ENCODE peak calls at places on chromosomes 7 and 10, in eight cellular contexts. One of them, this sample, is unnamed.

GRCh38 chr10:30413996-30414576 is 19.9 kb upstream of the MAP3K8 start:
- DNase-seq in fibroblast of the aortic adventitia: peak; percentile 84
- DNase-seq in aorta: no peak
- DNase-seq in neuronal stem cell: no peak
- DNase-seq in dorsolateral prefrontal cortex: no peak
- DNase-seq in psoas muscle: no peak
- DNase-seq in thoracic aorta: no peak
- DNase-seq in colonic mucosa: peak; percentile 56
- DNase-seq in this sample: no peak

GRCh38 chr7:133822816-133823552 is 304.2 kb upstream of the LRGUK start:
- DNase-seq in aorta: no peak
- DNase-seq in thoracic aorta: no peak
- DNase-seq in psoas muscle: no peak
- DNase-seq in dorsolateral prefrontal cortex: no peak
- DNase-seq in colonic mucosa: no peak
- DNase-seq in fibroblast of the aortic adventitia: no peak
- DNase-seq in neuronal stem cell: no peak
- DNase-seq in this sample: no peak

GRCh38 chr10:45023426-45023825 is 22.7 kb downstream of the ZNF22 start:
- DNase-seq in dorsolateral prefrontal cortex: no peak
- DNase-seq in fibroblast of the aortic adventitia: no peak
- DNase-seq in psoas muscle: no peak
- DNase-seq in neuronal stem cell: no peak
- DNase-seq in aorta: no peak
- DNase-seq in colonic mucosa: no peak
- DNase-seq in thoracic aorta: no peak
- DNase-seq in this sample: no peak

GRCh38 chr10:119637631-119638030 is 13.5 kb upstream of the BAG3 start:
- DNase-seq in dorsolateral prefrontal cortex: no peak
- DNase-seq in psoas muscle: no peak
- DNase-seq in aorta: no peak
- DNase-seq in colonic mucosa: no peak
- DNase-seq in fibroblast of the aortic adventitia: no peak
- DNase-seq in neuronal stem cell: no peak
- DNase-seq in thoracic aorta: no peak
- DNase-seq in this sample: no peak

GRCh38 chr10:15781381-15781960 is 61.7 kb upstream of the ITGA8 start:
- DNase-seq in aorta: no peak
- DNase-seq in dorsolateral prefrontal cortex: no peak
- DNase-seq in thoracic aorta: no peak
- DNase-seq in neuronal stem cell: no peak
- DNase-seq in colonic mucosa: no peak
- DNase-seq in psoas muscle: no peak
- DNase-seq in fibroblast of the aortic adventitia: no peak
- DNase-seq in this sample: no peak

GRCh38 chr10:51007781-51008180 is 66.5 kb upstream of the PRKG1 start:
- DNase-seq in thoracic aorta: no peak
- DNase-seq in fibroblast of the aortic adventitia: peak; percentile 65
- DNase-seq in psoas muscle: no peak
- DNase-seq in aorta: no peak
- DNase-seq in colonic mucosa: no peak
- DNase-seq in dorsolateral prefrontal cortex: no peak
- DNase-seq in neuronal stem cell: no peak
- DNase-seq in this sample: no peak

GRCh38 chr7:3942778-3943177 is 641.7 kb downstream of the SDK1 start:
- DNase-seq in dorsolateral prefrontal cortex: no peak
- DNase-seq in fibroblast of the aortic adventitia: no peak
- DNase-seq in colonic mucosa: no peak
- DNase-seq in thoracic aorta: no peak
- DNase-seq in psoas muscle: no peak
- DNase-seq in aorta: no peak
- DNase-seq in neuronal stem cell: no peak
- DNase-seq in this sample: no peak

GRCh38 chr7:70756789-70757188 is 375.2 kb upstream of the GALNT17 start:
- DNase-seq in colonic mucosa: no peak
- DNase-seq in psoas muscle: no peak
- DNase-seq in fibroblast of the aortic adventitia: no peak
- DNase-seq in dorsolateral prefrontal cortex: no peak
- DNase-seq in aorta: no peak
- DNase-seq in thoracic aorta: no peak
- DNase-seq in neuronal stem cell: no peak
- DNase-seq in this sample: no peak

GRCh38 chr7:33771422-33771821 is 133.9 kb upstream of the BMPER start:
- DNase-seq in fibroblast of the aortic adventitia: peak; percentile 49
- DNase-seq in aorta: no peak
- DNase-seq in neuronal stem cell: no peak
- DNase-seq in dorsolateral prefrontal cortex: no peak
- DNase-seq in thoracic aorta: no peak
- DNase-seq in psoas muscle: no peak
- DNase-seq in colonic mucosa: no peak
- DNase-seq in this sample: no peak

GRCh38 chr10:43135656-43136055 is 2.6 kb upstream of the CSGALNACT2 start:
- DNase-seq in dorsolateral prefrontal cortex: no peak
- DNase-seq in neuronal stem cell: no peak
- DNase-seq in fibroblast of the aortic adventitia: no peak
- DNase-seq in colonic mucosa: no peak
- DNase-seq in thoracic aorta: no peak
- DNase-seq in psoas muscle: no peak
- DNase-seq in aorta: no peak
- DNase-seq in this sample: no peak

GRCh38 chr7:108224387-108224786 is 94.2 kb upstream of the LAMB4 start:
- DNase-seq in colonic mucosa: no peak
- DNase-seq in thoracic aorta: no peak
- DNase-seq in neuronal stem cell: no peak
- DNase-seq in dorsolateral prefrontal cortex: no peak
- DNase-seq in fibroblast of the aortic adventitia: no peak
- DNase-seq in psoas muscle: no peak
- DNase-seq in aorta: no peak
- DNase-seq in this sample: no peak

GRCh38 chr10:132183046-132183445 is 3.7 kb upstream of the DPYSL4 start:
- DNase-seq in dorsolateral prefrontal cortex: no peak
- DNase-seq in aorta: no peak
- DNase-seq in neuronal stem cell: no peak
- DNase-seq in psoas muscle: peak; percentile 48
- DNase-seq in colonic mucosa: no peak
- DNase-seq in fibroblast of the aortic adventitia: no peak
- DNase-seq in thoracic aorta: no peak
- DNase-seq in this sample: no peak

GRCh38 chr7:46352335-46352954 is 431.4 kb upstream of the IGFBP3 start:
- DNase-seq in colonic mucosa: no peak
- DNase-seq in fibroblast of the aortic adventitia: peak; percentile 78
- DNase-seq in dorsolateral prefrontal cortex: no peak
- DNase-seq in neuronal stem cell: peak; percentile 79
- DNase-seq in thoracic aorta: no peak
- DNase-seq in aorta: no peak
- DNase-seq in psoas muscle: no peak
- DNase-seq in this sample: no peak

GRCh38 chr10:118832242-118832651 is 77.5 kb upstream of the CACUL1 start:
- DNase-seq in psoas muscle: peak; percentile 69
- DNase-seq in colonic mucosa: peak; percentile 51
- DNase-seq in neuronal stem cell: no peak
- DNase-seq in dorsolateral prefrontal cortex: peak; percentile 55
- DNase-seq in thoracic aorta: no peak
- DNase-seq in aorta: no peak
- DNase-seq in fibroblast of the aortic adventitia: peak; percentile 22
- DNase-seq in this sample: no peak

GRCh38 chr7:85719981-85720963 is 533.4 kb upstream of the SEMA3D start:
- DNase-seq in colonic mucosa: no peak
- DNase-seq in thoracic aorta: no peak
- DNase-seq in psoas muscle: no peak
- DNase-seq in neuronal stem cell: no peak
- DNase-seq in dorsolateral prefrontal cortex: no peak
- DNase-seq in aorta: no peak
- DNase-seq in fibroblast of the aortic adventitia: peak; percentile 93
- DNase-seq in this sample: no peak

GRCh38 chr10:99329238-99329890 is at the start of gene CNNM1:
- DNase-seq in thoracic aorta: no peak
- DNase-seq in psoas muscle: peak; percentile 54
- DNase-seq in colonic mucosa: peak; percentile 25
- DNase-seq in neuronal stem cell: peak; percentile 20
- DNase-seq in dorsolateral prefrontal cortex: peak; percentile 75
- DNase-seq in aorta: peak; percentile 77
- DNase-seq in fibroblast of the aortic adventitia: no peak
- DNase-seq in this sample: no peak

GRCh38 chr10:5817322-5818047 is 4.3 kb upstream of the GDI2 start:
- DNase-seq in psoas muscle: no peak
- DNase-seq in fibroblast of the aortic adventitia: no peak
- DNase-seq in aorta: no peak
- DNase-seq in neuronal stem cell: no peak
- DNase-seq in dorsolateral prefrontal cortex: no peak
- DNase-seq in colonic mucosa: no peak
- DNase-seq in thoracic aorta: no peak
- DNase-seq in this sample: no peak

GRCh38 chr10:110708776-110709443 is 64.8 kb downstream of the RBM20 start:
- DNase-seq in aorta: no peak
- DNase-seq in fibroblast of the aortic adventitia: no peak
- DNase-seq in thoracic aorta: no peak
- DNase-seq in dorsolateral prefrontal cortex: no peak
- DNase-seq in colonic mucosa: no peak
- DNase-seq in psoas muscle: peak; percentile 68
- DNase-seq in neuronal stem cell: no peak
- DNase-seq in this sample: no peak

GRCh38 chr7:97200043-97200442 is 82.5 kb downstream of the SDHAF3 start:
- DNase-seq in fibroblast of the aortic adventitia: no peak
- DNase-seq in thoracic aorta: no peak
- DNase-seq in aorta: no peak
- DNase-seq in dorsolateral prefrontal cortex: no peak
- DNase-seq in neuronal stem cell: no peak
- DNase-seq in colonic mucosa: no peak
- DNase-seq in psoas muscle: no peak
- DNase-seq in this sample: no peak

GRCh38 chr10:112278871-112279270 is 4.3 kb upstream of the TECTB start:
- DNase-seq in aorta: no peak
- DNase-seq in fibroblast of the aortic adventitia: no peak
- DNase-seq in dorsolateral prefrontal cortex: no peak
- DNase-seq in psoas muscle: no peak
- DNase-seq in thoracic aorta: no peak
- DNase-seq in neuronal stem cell: no peak
- DNase-seq in colonic mucosa: no peak
- DNase-seq in this sample: no peak

GRCh38 chr10:112280205-112280921 is 2.8 kb upstream of the TECTB start:
- DNase-seq in psoas muscle: no peak
- DNase-seq in aorta: no peak
- DNase-seq in colonic mucosa: no peak
- DNase-seq in dorsolateral prefrontal cortex: no peak
- DNase-seq in thoracic aorta: no peak
- DNase-seq in fibroblast of the aortic adventitia: no peak
- DNase-seq in neuronal stem cell: no peak
- DNase-seq in this sample: no peak

GRCh38 chr10:112283100-112283499 is at the start of gene TECTB:
- DNase-seq in psoas muscle: no peak
- DNase-seq in dorsolateral prefrontal cortex: no peak
- DNase-seq in neuronal stem cell: no peak
- DNase-seq in colonic mucosa: no peak
- DNase-seq in aorta: no peak
- DNase-seq in fibroblast of the aortic adventitia: no peak
- DNase-seq in thoracic aorta: no peak
- DNase-seq in this sample: no peak

GRCh38 chr10:112282086-112282485 is 1.1 kb upstream of the TECTB start:
- DNase-seq in thoracic aorta: no peak
- DNase-seq in fibroblast of the aortic adventitia: peak; percentile 28
- DNase-seq in psoas muscle: no peak
- DNase-seq in colonic mucosa: no peak
- DNase-seq in neuronal stem cell: no peak
- DNase-seq in dorsolateral prefrontal cortex: no peak
- DNase-seq in aorta: no peak
- DNase-seq in this sample: no peak

GRCh38 chr10:112279482-112279881 is 3.7 kb upstream of the TECTB start:
- DNase-seq in fibroblast of the aortic adventitia: no peak
- DNase-seq in psoas muscle: no peak
- DNase-seq in neuronal stem cell: no peak
- DNase-seq in colonic mucosa: no peak
- DNase-seq in aorta: no peak
- DNase-seq in thoracic aorta: no peak
- DNase-seq in dorsolateral prefrontal cortex: no peak
- DNase-seq in this sample: no peak
- H3K4me3 ChIP-seq in fibroblast of the aortic adventitia: no peak overlapping the region
- H3K4me3 ChIP-seq in psoas muscle: no peak overlapping the region
- H3K4me3 ChIP-seq in neuronal stem cell: no peak overlapping the region
- H3K4me3 ChIP-seq in colonic mucosa: no peak overlapping the region
- H3K4me3 ChIP-seq in aorta: no peak overlapping the region
- H3K4me3 ChIP-seq in thoracic aorta: no peak overlapping the region
- H3K4me3 ChIP-seq in dorsolateral prefrontal cortex: no peak overlapping the region
- H3K4me3 ChIP-seq in this sample: no peak overlapping the region

GRCh38 chr10:122112625-122113160 is 123.7 kb downstream of the TACC2 start:
- DNase-seq in psoas muscle: peak; percentile 95
- DNase-seq in neuronal stem cell: peak; percentile 70
- DNase-seq in dorsolateral prefrontal cortex: peak; percentile 54
- DNase-seq in fibroblast of the aortic adventitia: peak; percentile 95
- DNase-seq in aorta: peak; percentile 95
- DNase-seq in thoracic aorta: peak; percentile 73
- DNase-seq in colonic mucosa: peak; percentile 80
- DNase-seq in this sample: peak; percentile 57
- H3K4me3 ChIP-seq in psoas muscle: peak overlapping the region; percentile 79
- H3K4me3 ChIP-seq in neuronal stem cell: peak overlapping the region; percentile 72
- H3K4me3 ChIP-seq in dorsolateral prefrontal cortex: peak overlapping the region; percentile 50
- H3K4me3 ChIP-seq in fibroblast of the aortic adventitia: peak overlapping the region; percentile 80
- H3K4me3 ChIP-seq in aorta: peak overlapping the region; percentile 57
- H3K4me3 ChIP-seq in thoracic aorta: peak overlapping the region; percentile 91
- H3K4me3 ChIP-seq in colonic mucosa: peak overlapping the region; percentile 84
- H3K4me3 ChIP-seq in this sample: peak overlapping the region; percentile 74

GRCh38 chr10:21519981-21520436 is 5.5 kb downstream of the SKIDA1 start:
- DNase-seq in thoracic aorta: no peak
- DNase-seq in dorsolateral prefrontal cortex: no peak
- DNase-seq in fibroblast of the aortic adventitia: peak; percentile 85
- DNase-seq in aorta: no peak
- DNase-seq in psoas muscle: no peak
- DNase-seq in colonic mucosa: no peak
- DNase-seq in neuronal stem cell: no peak
- DNase-seq in this sample: no peak

GRCh38 chr10:21524131-21524525 is 1.4 kb downstream of the SKIDA1 start:
- DNase-seq in colonic mucosa: no peak
- DNase-seq in thoracic aorta: no peak
- DNase-seq in neuronal stem cell: no peak
- DNase-seq in fibroblast of the aortic adventitia: no peak
- DNase-seq in psoas muscle: no peak
- DNase-seq in aorta: no peak
- DNase-seq in dorsolateral prefrontal cortex: no peak
- DNase-seq in this sample: no peak

GRCh38 chr10:21523007-21523406 is 2.5 kb downstream of the SKIDA1 start:
- DNase-seq in psoas muscle: no peak
- DNase-seq in colonic mucosa: no peak
- DNase-seq in fibroblast of the aortic adventitia: no peak
- DNase-seq in dorsolateral prefrontal cortex: no peak
- DNase-seq in thoracic aorta: no peak
- DNase-seq in neuronal stem cell: no peak
- DNase-seq in aorta: no peak
- DNase-seq in this sample: no peak

GRCh38 chr10:21523557-21524008 is 1.9 kb downstream of the SKIDA1 start:
- DNase-seq in fibroblast of the aortic adventitia: no peak
- DNase-seq in thoracic aorta: no peak
- DNase-seq in aorta: no peak
- DNase-seq in psoas muscle: no peak
- DNase-seq in dorsolateral prefrontal cortex: no peak
- DNase-seq in colonic mucosa: no peak
- DNase-seq in neuronal stem cell: no peak
- DNase-seq in this sample: no peak

GRCh38 chr10:21521910-21522533 is 3.5 kb downstream of the SKIDA1 start:
- DNase-seq in aorta: no peak
- DNase-seq in colonic mucosa: no peak
- DNase-seq in thoracic aorta: no peak
- DNase-seq in neuronal stem cell: no peak
- DNase-seq in dorsolateral prefrontal cortex: no peak
- DNase-seq in fibroblast of the aortic adventitia: no peak
- DNase-seq in psoas muscle: no peak
- DNase-seq in this sample: no peak
- H3K4me3 ChIP-seq in aorta: no peak overlapping the region
- H3K4me3 ChIP-seq in colonic mucosa: no peak overlapping the region
- H3K4me3 ChIP-seq in thoracic aorta: no peak overlapping the region
- H3K4me3 ChIP-seq in neuronal stem cell: peak overlapping the region; percentile 16
- H3K4me3 ChIP-seq in dorsolateral prefrontal cortex: no peak overlapping the region
- H3K4me3 ChIP-seq in fibroblast of the aortic adventitia: no peak overlapping the region
- H3K4me3 ChIP-seq in psoas muscle: peak overlapping the region; percentile 53
- H3K4me3 ChIP-seq in this sample: no peak overlapping the region

GRCh38 chr10:74190494-74190893 is 39.5 kb downstream of the ADK start:
- DNase-seq in dorsolateral prefrontal cortex: no peak
- DNase-seq in fibroblast of the aortic adventitia: no peak
- DNase-seq in aorta: no peak
- DNase-seq in thoracic aorta: no peak
- DNase-seq in neuronal stem cell: no peak
- DNase-seq in psoas muscle: no peak
- DNase-seq in colonic mucosa: no peak
- DNase-seq in this sample: no peak
- H3K4me3 ChIP-seq in dorsolateral prefrontal cortex: no peak overlapping the region
- H3K4me3 ChIP-seq in fibroblast of the aortic adventitia: peak overlapping the region; percentile 45
- H3K4me3 ChIP-seq in aorta: no peak overlapping the region
- H3K4me3 ChIP-seq in thoracic aorta: peak overlapping the region; percentile 46
- H3K4me3 ChIP-seq in neuronal stem cell: no peak overlapping the region
- H3K4me3 ChIP-seq in psoas muscle: no peak overlapping the region
- H3K4me3 ChIP-seq in colonic mucosa: no peak overlapping the region
- H3K4me3 ChIP-seq in this sample: peak overlapping the region; percentile 35

This sample was measured in AG04449.